ENCODE peak calls at places on chromosome 9, in nine cellular contexts. One of them, this sample, is unnamed.

GRCh38 chr9:77679088-77679487 is 31.0 kb upstream of the GNA14 start:
- DNase-seq in mesothelial cell of epicardium: no peak
- DNase-seq in astrocyte of the cerebellum: no peak
- DNase-seq in A549: no peak
- DNase-seq in IMR-90: no peak
- DNase-seq in AG04450: no peak
- DNase-seq in epithelial cell of esophagus: peak; percentile 8
- DNase-seq in neural crest cell: no peak
- DNase-seq in heart right ventricle: no peak
- DNase-seq in this sample: no peak

GRCh38 chr9:591292-591691 is 250.2 kb upstream of the DMRT1 start:
- DNase-seq in mesothelial cell of epicardium: no peak
- DNase-seq in astrocyte of the cerebellum: no peak
- DNase-seq in A549: peak; percentile 42
- DNase-seq in IMR-90: no peak
- DNase-seq in AG04450: no peak
- DNase-seq in epithelial cell of esophagus: peak; percentile 96
- DNase-seq in neural crest cell: no peak
- DNase-seq in heart right ventricle: peak; percentile 55
- DNase-seq in this sample: no peak

GRCh38 chr9:3809724-3810123 is 283.9 kb upstream of the RFX3 start:
- DNase-seq in mesothelial cell of epicardium: no peak
- DNase-seq in astrocyte of the cerebellum: no peak
- DNase-seq in A549: peak; percentile 21
- DNase-seq in IMR-90: peak; percentile 18
- DNase-seq in AG04450: no peak
- DNase-seq in epithelial cell of esophagus: peak; percentile 63
- DNase-seq in neural crest cell: no peak
- DNase-seq in heart right ventricle: no peak
- DNase-seq in this sample: no peak

GRCh38 chr9:38732849-38733248 is 12.9 kb upstream of the FAM240B start:
- DNase-seq in mesothelial cell of epicardium: no peak
- DNase-seq in astrocyte of the cerebellum: no peak
- DNase-seq in A549: no peak
- DNase-seq in IMR-90: no peak
- DNase-seq in AG04450: no peak
- DNase-seq in epithelial cell of esophagus: no peak
- DNase-seq in neural crest cell: no peak
- DNase-seq in heart right ventricle: no peak
- DNase-seq in this sample: no peak

GRCh38 chr9:114246558-114246957 is 76.3 kb upstream of the ORM1 start:
- DNase-seq in mesothelial cell of epicardium: no peak
- DNase-seq in astrocyte of the cerebellum: peak; percentile 59
- DNase-seq in A549: no peak
- DNase-seq in IMR-90: peak; percentile 46
- DNase-seq in AG04450: no peak
- DNase-seq in epithelial cell of esophagus: no peak
- DNase-seq in neural crest cell: no peak
- DNase-seq in heart right ventricle: no peak
- DNase-seq in this sample: no peak

GRCh38 chr9:136050706-136051567 is 44.2 kb downstream of the NACC2 start:
- DNase-seq in mesothelial cell of epicardium: no peak
- DNase-seq in astrocyte of the cerebellum: no peak
- DNase-seq in A549: no peak
- DNase-seq in IMR-90: peak; percentile 16
- DNase-seq in AG04450: no peak
- DNase-seq in epithelial cell of esophagus: peak; percentile 66
- DNase-seq in neural crest cell: peak; percentile 28
- DNase-seq in heart right ventricle: no peak
- DNase-seq in this sample: peak; percentile 56

GRCh38 chr9:79581794-79582193 is 10.0 kb downstream of the TLE4 start:
- DNase-seq in mesothelial cell of epicardium: no peak
- DNase-seq in astrocyte of the cerebellum: peak; percentile 62
- DNase-seq in A549: peak; percentile 11
- DNase-seq in IMR-90: peak; percentile 94
- DNase-seq in AG04450: peak; percentile 76
- DNase-seq in epithelial cell of esophagus: peak; percentile 79
- DNase-seq in neural crest cell: no peak
- DNase-seq in heart right ventricle: no peak
- DNase-seq in this sample: no peak

GRCh38 chr9:94144394-94144793 is 60.1 kb downstream of the PTPDC1 start:
- DNase-seq in mesothelial cell of epicardium: no peak
- DNase-seq in astrocyte of the cerebellum: peak; percentile 55
- DNase-seq in A549: no peak
- DNase-seq in IMR-90: no peak
- DNase-seq in AG04450: no peak
- DNase-seq in epithelial cell of esophagus: peak; percentile 11
- DNase-seq in neural crest cell: no peak
- DNase-seq in heart right ventricle: no peak
- DNase-seq in this sample: no peak

GRCh38 chr9:106947097-106947496 is 84.1 kb downstream of the ZNF462 start:
- DNase-seq in mesothelial cell of epicardium: no peak
- DNase-seq in astrocyte of the cerebellum: no peak
- DNase-seq in A549: no peak
- DNase-seq in IMR-90: peak; percentile 25
- DNase-seq in AG04450: no peak
- DNase-seq in epithelial cell of esophagus: no peak
- DNase-seq in neural crest cell: no peak
- DNase-seq in heart right ventricle: no peak
- DNase-seq in this sample: no peak

GRCh38 chr9:14281136-14281795 is 32.7 kb downstream of the NFIB start:
- DNase-seq in mesothelial cell of epicardium: no peak
- DNase-seq in astrocyte of the cerebellum: no peak
- DNase-seq in A549: no peak
- DNase-seq in IMR-90: no peak
- DNase-seq in AG04450: no peak
- DNase-seq in epithelial cell of esophagus: no peak
- DNase-seq in neural crest cell: no peak
- DNase-seq in heart right ventricle: no peak
- DNase-seq in this sample: no peak

GRCh38 chr9:1702701-1703100 is 312.4 kb upstream of the SMARCA2 start:
- DNase-seq in mesothelial cell of epicardium: no peak
- DNase-seq in astrocyte of the cerebellum: no peak
- DNase-seq in A549: no peak
- DNase-seq in IMR-90: no peak
- DNase-seq in AG04450: no peak
- DNase-seq in epithelial cell of esophagus: no peak
- DNase-seq in neural crest cell: no peak
- DNase-seq in heart right ventricle: no peak
- DNase-seq in this sample: no peak

GRCh38 chr9:75231167-75231566 is 142.9 kb downstream of the OSTF1 start:
- DNase-seq in mesothelial cell of epicardium: no peak
- DNase-seq in astrocyte of the cerebellum: no peak
- DNase-seq in A549: no peak
- DNase-seq in IMR-90: no peak
- DNase-seq in AG04450: no peak
- DNase-seq in epithelial cell of esophagus: no peak
- DNase-seq in neural crest cell: no peak
- DNase-seq in heart right ventricle: no peak
- DNase-seq in this sample: no peak

GRCh38 chr9:130462685-130463084 is 17.9 kb downstream of the ASS1 start:
- DNase-seq in mesothelial cell of epicardium: no peak
- DNase-seq in astrocyte of the cerebellum: no peak
- DNase-seq in A549: no peak
- DNase-seq in IMR-90: no peak
- DNase-seq in AG04450: no peak
- DNase-seq in epithelial cell of esophagus: no peak
- DNase-seq in neural crest cell: no peak
- DNase-seq in heart right ventricle: no peak
- DNase-seq in this sample: no peak

GRCh38 chr9:125683486-125683885 is 23.5 kb downstream of the MAPKAP1 start:
- DNase-seq in mesothelial cell of epicardium: no peak
- DNase-seq in astrocyte of the cerebellum: peak; percentile 53
- DNase-seq in A549: no peak
- DNase-seq in IMR-90: peak; percentile 86
- DNase-seq in AG04450: no peak
- DNase-seq in epithelial cell of esophagus: peak; percentile 66
- DNase-seq in neural crest cell: no peak
- DNase-seq in heart right ventricle: no peak
- DNase-seq in this sample: no peak

DNA sequence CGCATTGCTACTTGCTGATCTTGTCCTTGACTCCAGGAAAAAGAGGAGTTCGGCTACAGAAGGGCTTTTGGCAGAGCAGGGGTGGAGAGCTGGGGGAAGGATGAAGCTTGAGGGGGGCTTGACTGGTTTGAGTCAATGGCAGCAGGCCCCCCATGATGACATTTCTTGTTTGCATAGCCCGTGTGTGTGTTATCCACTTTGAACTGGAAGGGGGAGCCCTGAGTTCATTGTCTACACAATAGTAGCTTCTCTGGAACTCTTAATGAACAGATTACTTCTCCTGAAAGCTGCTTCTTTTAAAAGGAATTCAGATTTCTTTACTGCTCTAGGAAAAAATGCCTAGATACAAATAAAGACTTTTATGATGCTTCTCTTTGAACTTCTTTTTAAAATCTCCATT is 2.3 kb downstream of the IFNB1 start:
- DNase-seq in mesothelial cell of epicardium: no peak
- DNase-seq in astrocyte of the cerebellum: no peak
- DNase-seq in A549: no peak
- DNase-seq in IMR-90: no peak
- DNase-seq in AG04450: no peak
- DNase-seq in epithelial cell of esophagus: no peak
- DNase-seq in neural crest cell: no peak
- DNase-seq in heart right ventricle: no peak
- DNase-seq in this sample: no peak
- TF ChIP-seq CTCF in mesothelial cell of epicardium: no peak
- TF ChIP-seq CTCF in astrocyte of the cerebellum: peak; percentile 15
- TF ChIP-seq CTCF in A549: no peak
- TF ChIP-seq CTCF in IMR-90: no peak
- TF ChIP-seq CTCF in AG04450: no peak
- TF ChIP-seq CTCF in epithelial cell of esophagus: no peak
- TF ChIP-seq CTCF in neural crest cell: no peak
- TF ChIP-seq CTCF in heart right ventricle: no peak
- TF ChIP-seq CTCF in this sample: no peak

GRCh38 chr9:17116400-17116837 is 18.4 kb upstream of the CNTLN start:
- DNase-seq in mesothelial cell of epicardium: no peak
- DNase-seq in astrocyte of the cerebellum: no peak
- DNase-seq in A549: peak; percentile 52
- DNase-seq in IMR-90: peak; percentile 54
- DNase-seq in AG04450: no peak
- DNase-seq in epithelial cell of esophagus: peak; percentile 49
- DNase-seq in neural crest cell: no peak
- DNase-seq in heart right ventricle: no peak
- DNase-seq in this sample: no peak
- TF ChIP-seq CTCF in mesothelial cell of epicardium: peak; percentile 65
- TF ChIP-seq CTCF in astrocyte of the cerebellum: peak; percentile 17
- TF ChIP-seq CTCF in A549: peak; percentile 72
- TF ChIP-seq CTCF in IMR-90: peak; percentile 50
- TF ChIP-seq CTCF in AG04450: peak; percentile 40
- TF ChIP-seq CTCF in epithelial cell of esophagus: peak; percentile 32
- TF ChIP-seq CTCF in neural crest cell: peak; percentile 71
- TF ChIP-seq CTCF in heart right ventricle: no peak
- TF ChIP-seq CTCF in this sample: peak; percentile 39

GRCh38 chr9:17824191-17824926 is 245.5 kb downstream of the SH3GL2 start:
- DNase-seq in mesothelial cell of epicardium: no peak
- DNase-seq in astrocyte of the cerebellum: no peak
- DNase-seq in A549: no peak
- DNase-seq in IMR-90: peak; percentile 1
- DNase-seq in AG04450: no peak
- DNase-seq in epithelial cell of esophagus: no peak
- DNase-seq in neural crest cell: no peak
- DNase-seq in heart right ventricle: no peak
- DNase-seq in this sample: no peak
- TF ChIP-seq CTCF in mesothelial cell of epicardium: no peak
- TF ChIP-seq CTCF in astrocyte of the cerebellum: no peak
- TF ChIP-seq CTCF in A549: no peak
- TF ChIP-seq CTCF in IMR-90: no peak
- TF ChIP-seq CTCF in AG04450: no peak
- TF ChIP-seq CTCF in epithelial cell of esophagus: no peak
- TF ChIP-seq CTCF in neural crest cell: no peak
- TF ChIP-seq CTCF in heart right ventricle: no peak
- TF ChIP-seq CTCF in this sample: no peak

GRCh38 chr9:127360829-127361228 is 36.1 kb upstream of the SLC2A8 start:
- DNase-seq in mesothelial cell of epicardium: no peak
- DNase-seq in astrocyte of the cerebellum: peak; percentile 49
- DNase-seq in A549: peak; percentile 38
- DNase-seq in IMR-90: peak; percentile 20
- DNase-seq in AG04450: no peak
- DNase-seq in epithelial cell of esophagus: peak; percentile 49
- DNase-seq in neural crest cell: no peak
- DNase-seq in heart right ventricle: no peak
- DNase-seq in this sample: peak; percentile 10
- TF ChIP-seq CTCF in mesothelial cell of epicardium: no peak
- TF ChIP-seq CTCF in astrocyte of the cerebellum: peak; percentile 68
- TF ChIP-seq CTCF in A549: peak; percentile 31
- TF ChIP-seq CTCF in IMR-90: peak; percentile 37
- TF ChIP-seq CTCF in AG04450: peak; percentile 44
- TF ChIP-seq CTCF in epithelial cell of esophagus: peak; percentile 40
- TF ChIP-seq CTCF in neural crest cell: peak; percentile 23
- TF ChIP-seq CTCF in heart right ventricle: no peak
- TF ChIP-seq CTCF in this sample: no peak

GRCh38 chr9:23322392-23322791 is 503.6 kb downstream of the ELAVL2 start:
- DNase-seq in mesothelial cell of epicardium: no peak
- DNase-seq in astrocyte of the cerebellum: no peak
- DNase-seq in A549: no peak
- DNase-seq in IMR-90: peak; percentile 0
- DNase-seq in AG04450: no peak
- DNase-seq in epithelial cell of esophagus: peak; percentile 25
- DNase-seq in neural crest cell: no peak
- DNase-seq in heart right ventricle: no peak
- DNase-seq in this sample: no peak
- TF ChIP-seq CTCF in mesothelial cell of epicardium: peak; percentile 47
- TF ChIP-seq CTCF in astrocyte of the cerebellum: peak; percentile 37
- TF ChIP-seq CTCF in A549: no peak
- TF ChIP-seq CTCF in IMR-90: peak; percentile 37
- TF ChIP-seq CTCF in AG04450: peak; percentile 52
- TF ChIP-seq CTCF in epithelial cell of esophagus: peak; percentile 32
- TF ChIP-seq CTCF in neural crest cell: peak; percentile 62
- TF ChIP-seq CTCF in heart right ventricle: no peak
- TF ChIP-seq CTCF in this sample: peak; percentile 24

DNA sequence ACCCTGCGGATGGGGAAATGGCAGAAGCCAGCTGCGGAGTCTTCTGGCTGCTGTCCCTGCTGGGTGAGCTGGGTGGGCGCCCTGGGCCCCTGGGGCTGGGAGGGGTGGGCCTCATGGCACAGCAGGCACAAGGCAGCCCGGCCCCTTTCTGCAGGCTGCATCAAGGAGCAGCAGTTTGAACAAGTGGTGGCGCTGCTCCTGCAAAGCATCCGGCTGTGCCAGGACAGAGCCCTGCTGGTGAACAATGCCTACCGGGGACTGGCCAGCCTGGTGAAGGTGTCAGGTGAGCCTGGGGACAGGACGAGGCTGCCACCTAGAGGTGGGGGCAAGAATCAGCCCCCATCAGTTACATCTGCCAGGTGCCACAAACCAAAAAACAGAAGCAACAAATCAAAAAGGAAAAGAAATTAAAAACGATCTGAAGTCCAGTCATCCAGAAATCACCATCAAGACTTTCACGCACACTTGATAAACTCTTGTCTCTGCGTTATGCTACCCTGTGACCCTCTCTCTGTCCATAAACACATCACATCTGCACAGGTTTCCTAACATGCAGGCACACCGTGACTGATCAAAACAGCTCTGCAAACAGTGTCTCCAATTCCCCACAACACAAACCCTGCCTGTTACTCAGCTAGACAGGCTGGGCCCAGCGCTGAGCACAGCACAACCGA is 13.9 kb downstream of the REXO4 start:
- DNase-seq in mesothelial cell of epicardium: no peak
- DNase-seq in astrocyte of the cerebellum: no peak
- DNase-seq in A549: peak; percentile 73
- DNase-seq in IMR-90: no peak
- DNase-seq in AG04450: no peak
- DNase-seq in epithelial cell of esophagus: peak; percentile 84
- DNase-seq in neural crest cell: no peak
- DNase-seq in heart right ventricle: no peak
- DNase-seq in this sample: no peak
- TF ChIP-seq CTCF in mesothelial cell of epicardium: peak; percentile 43
- TF ChIP-seq CTCF in astrocyte of the cerebellum: peak; percentile 53
- TF ChIP-seq CTCF in A549: peak; percentile 55
- TF ChIP-seq CTCF in IMR-90: peak; percentile 45
- TF ChIP-seq CTCF in AG04450: peak; percentile 50
- TF ChIP-seq CTCF in epithelial cell of esophagus: peak; percentile 83
- TF ChIP-seq CTCF in neural crest cell: peak; percentile 66
- TF ChIP-seq CTCF in heart right ventricle: no peak
- TF ChIP-seq CTCF in this sample: peak; percentile 34

This sample was measured in nephron progenitor cell.